ENCODE peak calls at places on chromosomes 16 and 17, in seven cellular contexts. Y is BJ; X is sigmoid colon; P is lower lobe of right lung; L is Panc1; A is MM.1S; D is naive thymus-derived CD4-positive, alpha-beta T cell. H is an unnamed sample.

GRCh38 chr17:3956558-3956957 is 7.7 kb downstream of the ATP2A3 start:
- DNase-seq in Y (no peak), X (no peak), P (no peak), L (no peak), A (no peak), D (no peak), H (no peak)

GRCh38 chr16:75491876-75492275 is 3.4 kb downstream of the CHST6 start:
- DNase-seq in Y (no peak), X (no peak), P (no peak), L (no peak), A (no peak), D (no peak), H (no peak)

GRCh38 chr16:2039286-2040030 is 8.2 kb downstream of the NTHL1 start:
- DNase-seq in Y (peak; percentile 92), X (peak; percentile 96), P (peak; percentile 83), L (no peak), A (no peak), D (no peak), H (peak; percentile 86)

GRCh38 chr16:77789085-77789611 is 784 bp downstream of the VAT1L start:
- DNase-seq in Y (no peak), X (no peak), P (no peak), L (no peak), A (no peak), D (no peak), H (no peak)

GRCh38 chr17:44374306-44375195 is 10.9 kb upstream of the FAM171A2 start:
- DNase-seq in Y (no peak), X (no peak), P (no peak), L (no peak), A (no peak), D (no peak), H (no peak)

GRCh38 chr16:57863434-57864160 is 61.3 kb upstream of the KIFC3 start:
- DNase-seq in Y (peak; percentile 40), X (peak; percentile 83), P (peak; percentile 60), L (peak; percentile 42), A (peak; percentile 35), D (no peak), H (peak; percentile 49)

GRCh38 chr16:23132921-23133532 is 16.2 kb downstream of the USP31 start:
- DNase-seq in Y (no peak), X (peak; percentile 71), P (no peak), L (no peak), A (no peak), D (no peak), H (peak; percentile 30)

GRCh38 chr16:48272837-48273421 is 25.6 kb upstream of the ABCC11 start:
- DNase-seq in Y (no peak), X (no peak), P (no peak), L (no peak), A (no peak), D (no peak), H (no peak)

GRCh38 chr16:17518441-17518840 is 47.7 kb upstream of the XYLT1 start:
- DNase-seq in Y (no peak), X (no peak), P (no peak), L (no peak), A (no peak), D (no peak), H (no peak)

GRCh38 chr17:61837175-61838051 is 25.9 kb downstream of the BRIP1 start:
- DNase-seq in Y (peak; percentile 10), X (no peak), P (peak; percentile 56), L (peak; percentile 12), A (peak; percentile 61), D (no peak), H (peak; percentile 23)

GRCh38 chr17:4607773-4608187 is 23.5 kb downstream of the SMTNL2 start:
- DNase-seq in Y (no peak), X (peak; percentile 84), P (peak; percentile 75), L (no peak), A (no peak), D (no peak), H (no peak)

GRCh38 chr17:37698132-37698615 is 46.7 kb downstream of the HNF1B start:
- DNase-seq in Y (no peak), X (no peak), P (no peak), L (no peak), A (no peak), D (no peak), H (peak; percentile 16)

GRCh38 chr16:28531777-28532744 is 6.7 kb downstream of the NUPR1 start:
- DNase-seq in Y (no peak), X (peak; percentile 94), P (peak; percentile 89), L (no peak), A (no peak), D (no peak), H (no peak)

GRCh38 chr17:73466704-73467433 is 155.1 kb upstream of the CDC42EP4 start:
- DNase-seq in Y (no peak), X (no peak), P (no peak), L (no peak), A (no peak), D (no peak), H (no peak)

GRCh38 chr17:58330997-58331814 is 2.6 kb upstream of the TSPOAP1 start:
- DNase-seq in Y (no peak), X (no peak), P (peak; percentile 77), L (no peak), A (peak; percentile 74), D (peak; percentile 25), H (no peak)

GRCh38 chr17:33140413-33141099 is 148.9 kb downstream of the SPACA3 start:
- DNase-seq in Y (no peak), X (no peak), P (no peak), L (no peak), A (no peak), D (no peak), H (no peak)

GRCh38 chr16:10870137-10870776 is 6.7 kb upstream of the CIITA start:
- DNase-seq in Y (no peak), X (no peak), P (no peak), L (no peak), A (no peak), D (no peak), H (no peak)

GRCh38 chr16:69936252-69936651 is 14.9 kb upstream of the CLEC18A start:
- DNase-seq in Y (no peak), X (no peak), P (no peak), L (no peak), A (no peak), D (no peak), H (no peak)

GRCh38 chr16:56408379-56409098 is 16.8 kb downstream of the AMFR start:
- DNase-seq in Y (no peak), X (no peak), P (no peak), L (no peak), A (no peak), D (no peak), H (no peak)

GRCh38 chr17:65987988-65988387 is 203.9 kb downstream of the CEP112 start:
- DNase-seq in Y (no peak), X (no peak), P (no peak), L (peak; percentile 25), A (peak; percentile 49), D (no peak), H (no peak)

GRCh38 chr17:35257080-35257701 is 14.3 kb downstream of the SLFN5 start:
- DNase-seq in Y (no peak), X (peak; percentile 74), P (peak; percentile 52), L (no peak), A (no peak), D (no peak), H (no peak)

GRCh38 chr17:30401097-30401496 is 22.4 kb downstream of the CPD start:
- DNase-seq in Y (no peak), X (no peak), P (no peak), L (no peak), A (no peak), D (no peak), H (no peak)

GRCh38 chr17:30405161-30405560 is 26.4 kb downstream of the CPD start:
- DNase-seq in Y (no peak), X (no peak), P (no peak), L (no peak), A (no peak), D (no peak), H (no peak)
- H3K4me3 ChIP-seq in Y (no peak overlapping the region), X (no peak overlapping the region), P (no peak overlapping the region), L (no peak overlapping the region), A (no peak overlapping the region), D (no peak overlapping the region), H (no peak overlapping the region)

DNA sequence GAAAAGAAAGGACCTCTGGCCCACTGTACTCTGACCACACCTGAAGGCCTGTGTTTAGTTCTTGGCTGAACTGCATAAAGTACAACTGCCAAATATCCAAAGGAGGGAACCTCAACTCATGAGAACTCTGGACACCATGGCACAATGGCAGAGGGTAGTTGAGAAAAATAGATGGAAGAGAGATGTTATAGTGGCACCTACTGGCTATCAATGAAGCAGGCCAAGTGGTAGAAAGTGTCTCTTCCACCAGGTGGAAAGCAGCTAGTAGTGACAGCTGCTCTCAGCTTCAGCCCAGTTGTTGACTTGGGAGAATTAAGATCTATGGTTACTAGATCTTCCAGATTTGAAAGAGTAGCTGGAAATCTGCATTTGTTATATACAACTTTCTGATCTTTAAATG is 3.2 kb downstream of the MED31 start:
- DNase-seq in Y (no peak), X (no peak), P (no peak), L (no peak), A (peak; percentile 19), D (no peak), H (no peak)
- H3K4me3 ChIP-seq in Y (no peak overlapping the region), X (no peak overlapping the region), P (no peak overlapping the region), L (no peak overlapping the region), A (no peak overlapping the region), D (no peak overlapping the region), H (no peak overlapping the region)

DNA sequence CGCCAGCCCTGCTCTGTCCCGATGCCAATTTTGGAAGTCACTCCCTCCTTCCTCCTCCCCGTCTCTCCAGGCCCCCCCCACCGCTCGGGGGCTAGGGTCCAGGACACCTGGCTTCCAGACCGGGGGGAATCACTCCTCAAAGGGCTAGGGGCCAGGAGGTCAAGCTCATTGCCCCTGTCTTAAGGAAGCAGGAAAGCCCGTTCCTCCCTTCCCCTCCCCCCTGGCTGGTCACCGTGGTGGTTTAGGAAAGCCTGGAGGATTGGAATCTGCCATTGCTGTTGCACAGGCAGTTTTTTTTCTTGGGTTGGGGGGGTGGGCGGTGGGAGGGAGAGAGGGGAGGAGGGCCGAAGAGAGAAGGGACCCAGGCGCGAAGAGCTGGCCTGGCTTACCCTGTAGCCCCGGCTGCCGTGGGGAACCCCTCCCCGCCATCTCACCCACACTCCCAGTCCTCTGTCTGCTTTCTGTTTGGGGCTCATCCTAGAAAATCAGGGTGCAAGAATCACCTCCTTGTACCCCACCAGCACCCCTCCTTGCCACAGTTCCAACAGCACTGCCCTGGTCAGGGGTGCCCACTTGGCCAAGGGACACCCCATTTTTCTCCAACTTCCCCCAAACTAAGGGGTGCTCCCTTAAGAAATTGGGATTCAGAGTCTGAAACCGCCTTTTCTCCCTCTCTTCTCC is 2.9 kb upstream of the BCL6B start:
- DNase-seq in Y (no peak), X (peak; percentile 83), P (peak; percentile 66), L (no peak), A (no peak), D (no peak), H (no peak)
- H3K4me3 ChIP-seq in Y (peak overlapping the region; percentile 36), X (peak overlapping the region; percentile 65), P (peak overlapping the region; percentile 55), L (peak overlapping the region; percentile 59), A (no peak overlapping the region), D (no peak overlapping the region), H (peak overlapping the region; percentile 42)

GRCh38 chr17:64778102-64778366 is 115.9 kb upstream of the SMURF2 start:
- DNase-seq in Y (no peak), X (no peak), P (no peak), L (no peak), A (no peak), D (no peak), H (no peak)
- H3K4me3 ChIP-seq in Y (no peak overlapping the region), X (peak overlapping the region; percentile 39), P (peak overlapping the region; percentile 66), L (no peak overlapping the region), A (peak overlapping the region; percentile 42), D (no peak overlapping the region), H (no peak overlapping the region)

GRCh38 chr17:8466466-8466865 is 30.8 kb downstream of the NDEL1 start:
- DNase-seq in Y (peak; percentile 92), X (no peak), P (no peak), L (no peak), A (no peak), D (no peak), H (no peak)
- H3K4me3 ChIP-seq in Y (no peak overlapping the region), X (no peak overlapping the region), P (no peak overlapping the region), L (no peak overlapping the region), A (no peak overlapping the region), D (no peak overlapping the region), H (no peak overlapping the region)